ENCODE peak calls at places on chromosomes 7 and 10, in five cellular contexts. E is esophagus squamous epithelium, L is left ventricle myocardium inferior, P is adrenal gland, S is tibial artery. V is an unnamed sample. For H3K4me1, the result is how much of the 10 kb centered on the place peaks cover.

GRCh38 chr7:157970744-157971143 is 616.9 kb downstream of the PTPRN2 start:
- DNase-seq in E (no peak), L (no peak), P (no peak), S (no peak), V (no peak)

GRCh38 chr7:24842029-24842428 is 84.8 kb upstream of the GSDME start:
- DNase-seq in E (no peak), L (no peak), P (no peak), S (no peak), V (no peak)

GRCh38 chr10:36089790-36090391 is 447.8 kb upstream of the FZD8 start:
- DNase-seq in E (no peak), L (no peak), P (no peak), S (no peak), V (no peak)

GRCh38 chr10:132687181-132687892 is 98.6 kb downstream of the NKX6-2 start:
- DNase-seq in E (no peak), L (peak), P (peak), S (peak), V (peak)

GRCh38 chr7:44764081-44764480 is 15.4 kb downstream of the ZMIZ2 start:
- DNase-seq in E (no peak), L (no peak), P (no peak), S (no peak), V (no peak)

GRCh38 chr7:72326365-72326764 is 85.8 kb downstream of the CALN1 start:
- DNase-seq in E (no peak), L (no peak), P (no peak), S (no peak), V (no peak)

GRCh38 chr10:78432582-78432981 is 398.9 kb downstream of the RPS24 start:
- DNase-seq in E (no peak), L (no peak), P (peak), S (peak), V (peak)

GRCh38 chr7:19747740-19748339 is 25.6 kb downstream of the TMEM196 start:
- DNase-seq in E (no peak), L (no peak), P (no peak), S (no peak), V (no peak)

GRCh38 chr10:34954142-34954541 is 136.0 kb downstream of the CUL2 start:
- DNase-seq in E (peak), L (no peak), P (no peak), S (no peak), V (no peak)

GRCh38 chr10:87095241-87095945 is 387 bp downstream of the SHLD2 start:
- DNase-seq in E (peak), L (peak), P (peak), S (peak), V (peak)

GRCh38 chr7:12712236-12712635 is 24.8 kb downstream of the ARL4A start:
- DNase-seq in E (no peak), L (no peak), P (no peak), S (no peak), V (no peak)

GRCh38 chr10:13239923-13240322 is 5.7 kb upstream of the UCMA start:
- DNase-seq in E (no peak), L (no peak), P (no peak), S (no peak), V (peak)

GRCh38 chr10:63761243-63761642 is 240.0 kb downstream of the REEP3 start:
- DNase-seq in E (no peak), L (no peak), P (no peak), S (no peak), V (no peak)

GRCh38 chr7:118330373-118330772 is 105.9 kb downstream of the ANKRD7 start:
- DNase-seq in E (no peak), L (no peak), P (no peak), S (no peak), V (no peak)

DNA sequence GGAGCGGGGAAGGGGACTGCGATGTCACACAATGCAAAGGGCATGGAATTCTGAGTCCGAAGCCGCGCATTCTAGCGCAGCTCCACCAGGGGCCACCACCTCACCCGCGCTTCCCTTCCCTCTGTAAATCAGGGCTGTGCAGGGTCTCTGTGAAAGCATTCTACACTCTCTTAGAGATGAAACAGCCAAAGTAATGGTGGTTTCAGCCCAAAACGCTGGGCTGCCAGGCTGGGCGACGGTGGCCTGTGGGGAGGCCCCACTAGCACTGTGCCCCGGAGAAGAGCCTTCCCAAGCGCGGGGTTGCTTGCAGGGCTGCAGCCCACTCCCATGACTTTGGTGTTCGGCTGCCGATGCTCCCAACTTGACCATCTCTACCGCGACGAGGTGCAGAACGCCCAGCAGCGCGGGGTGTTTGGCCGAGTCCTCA is 11.4 kb downstream of the ATG9B start:
- DNase-seq in E (no peak), L (no peak), P (no peak), S (no peak), V (peak)
- H3K27ac ChIP-seq in E (no peak), L (no peak), P (no peak), S (no peak), V (no peak)

GRCh38 chr7:2811476-2812118 is 32.5 kb downstream of the GNA12 start:
- DNase-seq in E (no peak), L (no peak), P (peak), S (peak), V (peak)
- H3K4me3 ChIP-seq in E (peak), L (peak), P (no peak), S (peak), V (no peak)

DNA sequence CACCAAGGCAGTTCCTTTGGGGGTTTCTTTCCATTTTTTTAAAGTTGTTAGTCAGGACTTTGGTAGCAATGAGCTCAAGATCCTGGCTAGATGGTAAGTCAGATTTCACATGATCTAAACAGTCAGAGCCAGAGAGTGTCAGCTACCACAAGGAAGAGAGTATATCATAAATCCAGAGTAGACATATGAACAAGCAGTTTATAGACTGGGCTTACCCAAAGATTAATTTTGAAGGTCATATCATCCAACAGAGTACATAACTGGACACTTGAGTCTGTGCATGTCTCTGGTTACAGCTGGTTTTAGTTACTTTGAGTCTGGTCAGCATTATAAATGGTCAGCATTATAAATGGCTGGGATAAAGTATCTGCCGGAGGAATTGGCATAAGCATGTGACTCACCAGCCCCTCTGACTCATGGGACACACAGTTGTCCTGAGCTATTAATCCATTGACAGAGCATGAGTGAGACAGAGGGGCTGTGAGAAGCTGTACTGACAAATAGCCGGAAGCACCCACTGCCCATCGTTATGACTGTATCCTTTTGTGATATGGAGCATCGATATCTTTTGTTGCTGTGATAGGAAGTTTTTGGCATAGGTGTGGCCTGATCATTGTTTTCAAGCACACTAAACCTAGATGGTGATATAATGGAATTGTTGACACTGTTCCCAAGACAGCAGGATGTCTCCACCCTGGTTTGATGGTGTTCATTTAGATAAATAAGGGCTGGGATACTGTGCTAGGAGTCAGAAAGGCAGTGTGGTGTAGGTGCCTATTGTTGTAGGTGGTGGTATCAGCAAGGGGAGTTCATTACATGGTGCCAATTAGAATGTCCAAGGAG is 19.2 kb downstream of the PPP1R3C start:
- DNase-seq in E (no peak), L (no peak), P (peak), S (no peak), V (no peak)
- H3K4me1 ChIP-seq in E (under half), L (under half), P (under half), S (under half), V (under half)

GRCh38 chr10:23448802-23449570 is 10.1 kb downstream of the OTUD1 start:
- DNase-seq in E (no peak), L (no peak), P (no peak), S (no peak), V (no peak)
- H3K27ac ChIP-seq in E (no peak), L (no peak), P (peak), S (no peak), V (no peak)

GRCh38 chr7:10560497-10560896 is 413.2 kb upstream of the PHF14 start:
- DNase-seq in E (no peak), L (no peak), P (no peak), S (no peak), V (no peak)
- H3K4me3 ChIP-seq in E (no peak), L (no peak), P (no peak), S (no peak), V (no peak)

GRCh38 chr10:33301097-33301789 is 33.2 kb downstream of the NRP1 start:
- DNase-seq in E (no peak), L (no peak), P (no peak), S (no peak), V (no peak)
- H3K4me1 ChIP-seq in E (under half), L (half or more), P (half or more), S (under half), V (under half)